ENCODE peak calls at places on chromosomes 16 and 17, in six cellular contexts. E is prostate gland, L is suprapubic skin, X is transverse colon, U is stomach, Q is HepG2. O is an unnamed sample.
A peak's percentile ranks its signal among the peaks of the same experiment; 100 is the strongest.

GRCh38 chr17:16977932-16978331 is 6.0 kb upstream of the TNFRSF13B start:
- DNase-seq in X (no peak), L (peak; percentile 21), Q (no peak), E (no peak), U (no peak), O (peak; percentile 17)

GRCh38 chr16:74461826-74462225 is 40.5 kb upstream of the CLEC18B start:
- DNase-seq in U (no peak), L (no peak), X (no peak), Q (no peak), E (no peak), O (no peak)

GRCh38 chr17:21275579-21276339 is 8.8 kb upstream of the MAP2K3 start:
- DNase-seq in E (peak; percentile 92), X (peak; percentile 97), L (peak; percentile 97), U (peak; percentile 95), Q (peak; percentile 61), O (peak; percentile 96)

GRCh38 chr16:57711-58110 is 4.1 kb downstream of the SNRNP25 start:
- DNase-seq in E (no peak), X (no peak), Q (no peak), L (no peak), U (no peak), O (no peak)

GRCh38 chr17:58330997-58331814 is 2.6 kb upstream of the TSPOAP1 start:
- DNase-seq in X (peak; percentile 66), L (no peak), U (peak; percentile 45), E (no peak), Q (no peak), O (no peak)

GRCh38 chr17:33438136-33438535 is 145.0 kb upstream of the ASIC2 start:
- DNase-seq in Q (no peak), X (no peak), L (no peak), U (no peak), E (no peak), O (no peak)

GRCh38 chr16:66521227-66521626 is 28.7 kb downstream of the TK2 start:
- DNase-seq in U (no peak), L (no peak), X (no peak), E (no peak), Q (no peak), O (no peak)

GRCh38 chr17:41792835-41793748 is 6.6 kb upstream of the JUP start:
- DNase-seq in E (peak; percentile 61), L (no peak), X (peak; percentile 81), Q (peak; percentile 68), U (peak; percentile 83), O (no peak)

GRCh38 chr17:57399690-57400089 is 143.4 kb downstream of the MSI2 start:
- DNase-seq in Q (no peak), U (no peak), E (no peak), L (no peak), X (no peak), O (no peak)

GRCh38 chr17:52138350-52138749 is 20.2 kb downstream of the CA10 start:
- DNase-seq in Q (no peak), E (no peak), L (no peak), X (no peak), U (no peak), O (no peak)

GRCh38 chr16:17470871-17471744 is at the start of gene XYLT1:
- DNase-seq in L (peak; percentile 89), U (peak; percentile 46), Q (no peak), E (peak; percentile 61), X (peak; percentile 73), O (no peak)

GRCh38 chr16:87984868-87985267 is 33.6 kb downstream of the BANP start:
- DNase-seq in Q (no peak), X (no peak), E (no peak), L (no peak), U (no peak), O (no peak)

GRCh38 chr17:74282587-74283370 is 8.7 kb downstream of the DNAI2 start:
- DNase-seq in L (no peak), E (no peak), X (no peak), Q (peak; percentile 45), U (no peak), O (no peak)

GRCh38 chr17:56679767-56680422 is 86.4 kb downstream of the NOG start:
- DNase-seq in U (no peak), L (no peak), Q (no peak), E (no peak), X (no peak), O (no peak)

GRCh38 chr16:88705746-88706287 is 391 bp downstream of the RNF166 start:
- DNase-seq in L (no peak), U (no peak), Q (no peak), E (no peak), X (peak; percentile 39), O (no peak)

GRCh38 chr17:67995568-67996191 is 589 bp downstream of the C17orf58 start:
- DNase-seq in E (peak; percentile 10), U (peak; percentile 28), X (peak; percentile 19), Q (no peak), L (no peak), O (no peak)

GRCh38 chr16:27202923-27203428 is 350 bp upstream of the KDM8 start:
- DNase-seq in U (no peak), X (no peak), L (no peak), E (no peak), Q (no peak), O (no peak)

GRCh38 chr16:27199747-27200146 is 3.6 kb upstream of the KDM8 start:
- DNase-seq in L (no peak), U (no peak), X (no peak), Q (no peak), E (no peak), O (no peak)

GRCh38 chr16:27204232-27204915 is 1.0 kb downstream of the KDM8 start:
- DNase-seq in Q (no peak), U (no peak), X (no peak), E (no peak), L (no peak), O (no peak)

GRCh38 chr16:27205436-27206065 is 2.2 kb downstream of the KDM8 start:
- DNase-seq in L (no peak), Q (no peak), X (no peak), U (no peak), E (no peak), O (no peak)

DNA sequence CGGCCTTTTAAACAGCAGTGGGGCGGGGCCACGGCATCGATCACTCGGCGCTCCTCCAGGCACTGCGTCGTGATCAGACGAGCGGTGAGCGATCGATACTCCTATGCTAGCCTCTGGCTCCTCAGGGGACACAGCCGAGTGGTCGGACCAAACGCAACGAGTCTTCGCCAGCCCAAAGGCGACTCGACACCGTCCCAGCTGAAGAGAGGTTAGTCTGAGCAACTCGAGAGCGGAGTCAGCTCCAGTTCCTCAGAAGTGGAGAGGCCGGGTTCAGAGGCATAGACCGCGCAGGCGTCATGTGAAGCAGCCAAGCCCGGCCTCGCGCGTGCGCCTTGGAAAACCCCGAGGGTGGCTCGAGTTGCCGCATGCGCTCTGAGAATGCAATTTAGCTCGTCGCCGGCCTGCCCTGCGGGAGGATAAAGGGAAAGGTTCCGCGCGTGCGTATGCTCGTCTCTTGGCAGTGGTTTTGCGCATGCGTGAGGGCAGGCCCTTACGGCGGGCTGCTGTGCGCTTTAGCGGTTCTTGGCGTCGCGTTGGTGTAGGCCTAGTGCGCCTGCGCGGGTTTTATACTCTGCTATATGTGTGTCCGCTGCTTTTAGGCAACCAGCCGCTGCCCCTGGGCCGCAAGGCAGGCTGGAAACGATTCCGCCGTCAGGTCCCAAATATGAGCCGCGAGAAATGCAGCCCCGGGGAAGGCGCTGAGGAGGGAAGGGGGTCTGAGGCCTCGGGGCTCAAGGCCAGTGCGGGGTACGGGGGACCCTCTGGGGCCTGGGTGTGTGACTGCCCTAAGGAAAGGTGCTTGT is at the start of gene KDM8:
- DNase-seq in U (peak; percentile 100), X (peak; percentile 99), L (peak; percentile 100), E (peak; percentile 98), Q (peak; percentile 100), O (peak; percentile 99)
- TF ChIP-seq POLR2A in U (peak; percentile 14), X (peak; percentile 72), L (no peak), E (peak; percentile 58), Q (peak; percentile 92), O (peak; percentile 35)

DNA sequence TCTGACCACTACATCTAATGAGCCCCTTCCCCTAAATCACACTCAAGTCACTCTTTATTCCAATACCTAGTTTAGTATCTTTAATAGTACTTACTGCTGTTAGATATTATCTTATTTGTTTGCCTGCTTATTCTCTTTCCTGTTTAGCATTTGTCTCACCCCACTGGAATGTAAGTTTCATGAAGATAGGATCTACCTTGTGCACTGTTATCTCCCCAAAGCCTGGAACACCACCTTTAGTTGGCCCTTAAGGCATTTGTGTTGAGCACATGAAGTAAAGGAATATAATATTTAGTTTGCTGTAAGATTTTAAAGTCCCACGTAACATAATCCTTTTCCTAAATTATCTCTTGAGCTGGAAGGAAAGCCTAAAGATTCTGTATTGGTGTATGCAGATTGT is 50.2 kb downstream of the VPS35L start:
- DNase-seq in L (no peak), Q (no peak), U (no peak), E (no peak), X (no peak), O (no peak)
- TF ChIP-seq POLR2AphosphoS5 in L (no peak), Q (no peak), U (no peak), E (no peak), X (no peak), O (no peak)

DNA sequence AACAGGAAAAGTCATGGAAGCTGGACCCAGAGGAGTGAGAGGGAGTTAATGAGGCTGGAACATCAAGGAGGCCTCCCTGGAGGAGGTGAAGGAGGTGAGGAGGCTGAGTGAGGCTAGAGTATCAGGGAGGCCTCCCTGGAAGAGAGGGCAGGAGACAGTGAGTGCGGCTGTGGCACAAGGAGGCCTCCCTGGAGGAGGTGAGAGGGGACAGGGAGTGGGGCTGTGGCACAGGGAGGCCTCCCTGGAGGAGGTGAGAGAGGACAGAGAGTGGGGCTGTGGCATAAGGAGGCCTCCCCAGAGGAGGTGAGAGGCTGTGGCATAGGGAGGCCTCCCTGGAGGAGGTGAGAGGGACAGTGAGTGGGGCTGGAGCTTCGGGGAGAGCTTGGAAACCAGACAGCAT is 5.5 kb downstream of the CAMKK1 start:
- DNase-seq in U (no peak), L (no peak), E (no peak), Q (no peak), X (no peak), O (no peak)
- H3K4me3 ChIP-seq in U (no peak overlapping the region), L (no peak overlapping the region), E (no peak overlapping the region), Q (no peak overlapping the region), X (no peak overlapping the region), O (no peak overlapping the region)

GRCh38 chr17:62780951-62781350 is 27.2 kb downstream of the MARCHF10 start:
- DNase-seq in L (no peak), E (no peak), X (no peak), Q (no peak), U (no peak), O (no peak)

GRCh38 chr17:62781356-62781755 is 26.8 kb downstream of the MARCHF10 start:
- DNase-seq in Q (no peak), X (no peak), L (no peak), E (no peak), U (no peak), O (no peak)

GRCh38 chr17:62780273-62780672 is 27.8 kb downstream of the MARCHF10 start:
- DNase-seq in L (peak; percentile 24), Q (no peak), U (peak; percentile 86), E (peak; percentile 38), X (no peak), O (no peak)

GRCh38 chr17:62781826-62782225 is 26.3 kb downstream of the MARCHF10 start:
- DNase-seq in U (no peak), E (no peak), L (no peak), Q (peak; percentile 20), X (no peak), O (no peak)

GRCh38 chr17:62778990-62779681 is 29.0 kb downstream of the MARCHF10 start:
- DNase-seq in Q (peak; percentile 48), X (peak; percentile 25), U (peak; percentile 72), L (peak; percentile 69), E (peak; percentile 14), O (no peak)
- TF ChIP-seq POLR2A in Q (no peak), X (no peak), U (no peak), L (no peak), E (no peak), O (no peak)

GRCh38 chr17:82648761-82649474 is 674 bp upstream of the WDR45B start:
- DNase-seq in U (peak; percentile 43), X (peak; percentile 62), Q (no peak), E (peak; percentile 49), L (no peak), O (no peak)
- TF ChIP-seq POLR2AphosphoS5 in U (no peak), X (no peak), Q (peak; percentile 52), E (no peak), L (no peak), O (no peak)